ENCODE peak calls at places on chromosome 4, in seven cellular contexts. Q, B, Y, W, S, X and A are unnamed samples. For H3K27me3, the result is how much of the 10 kb centered on the place peaks cover.

GRCh38 chr4:7161721-7162214 is 30.6 kb upstream of the SORCS2 start:
- DNase-seq in Q (peak), B (peak), Y (peak), W (no peak), S (no peak), X (no peak), A (peak)

GRCh38 chr4:54055494-54055893 is 8.9 kb downstream of the CHIC2 start:
- DNase-seq in Q (no peak), B (no peak), Y (no peak), W (no peak), S (no peak), X (no peak), A (no peak)

GRCh38 chr4:101865501-101866062 is 75.1 kb downstream of the BANK1 start:
- DNase-seq in Q (no peak), B (no peak), Y (no peak), W (no peak), S (no peak), X (no peak), A (no peak)

GRCh38 chr4:125979868-125980412 is 665.2 kb downstream of the FAT4 start:
- DNase-seq in Q (no peak), B (no peak), Y (no peak), W (no peak), S (no peak), X (no peak), A (no peak)

GRCh38 chr4:15779336-15779735 is 1.2 kb downstream of the CD38 start:
- DNase-seq in Q (no peak), B (no peak), Y (peak), W (no peak), S (no peak), X (peak), A (peak)

GRCh38 chr4:74394476-74395136 is 29.7 kb downstream of the EREG start:
- DNase-seq in Q (no peak), B (no peak), Y (no peak), W (no peak), S (no peak), X (peak), A (no peak)

GRCh38 chr4:115234405-115235093 is 121.1 kb upstream of the NDST4 start:
- DNase-seq in Q (no peak), B (no peak), Y (no peak), W (no peak), S (no peak), X (no peak), A (no peak)

GRCh38 chr4:143384381-143384994 is 47.8 kb downstream of the GAB1 start:
- DNase-seq in Q (no peak), B (no peak), Y (no peak), W (no peak), S (no peak), X (no peak), A (no peak)

GRCh38 chr4:187480146-187481145 is 515.1 kb upstream of the ZFP42 start:
- DNase-seq in Q (no peak), B (no peak), Y (peak), W (no peak), S (peak), X (no peak), A (no peak)

GRCh38 chr4:147741190-147741788 is 9.4 kb downstream of the ARHGAP10 start:
- DNase-seq in Q (no peak), B (no peak), Y (no peak), W (no peak), S (no peak), X (no peak), A (no peak)

GRCh38 chr4:15031993-15032660 is 29.8 kb downstream of the CPEB2 start:
- DNase-seq in Q (no peak), B (no peak), Y (no peak), W (no peak), S (no peak), X (no peak), A (no peak)

GRCh38 chr4:48746608-48747374 is 33.3 kb downstream of the FRYL start:
- DNase-seq in Q (no peak), B (no peak), Y (no peak), W (no peak), S (peak), X (no peak), A (no peak)

GRCh38 chr4:130563185-130563890 is 1467.4 kb downstream of the C4orf33 start:
- DNase-seq in Q (no peak), B (no peak), Y (peak), W (peak), S (no peak), X (no peak), A (no peak)

GRCh38 chr4:128823025-128823661 is 13.6 kb downstream of the JADE1 start:
- DNase-seq in Q (no peak), B (no peak), Y (no peak), W (no peak), S (no peak), X (no peak), A (no peak)

GRCh38 chr4:13984996-13985780 is 357.7 kb upstream of the BOD1L1 start:
- DNase-seq in Q (no peak), B (no peak), Y (peak), W (no peak), S (no peak), X (no peak), A (no peak)

GRCh38 chr4:75432683-75433082 is 81.5 kb downstream of the RCHY1 start:
- DNase-seq in Q (no peak), B (no peak), Y (no peak), W (no peak), S (no peak), X (no peak), A (no peak)

GRCh38 chr4:56696056-56696455 is 15.0 kb upstream of the HOPX start:
- DNase-seq in Q (no peak), B (no peak), Y (no peak), W (no peak), S (no peak), X (no peak), A (no peak)

GRCh38 chr4:141246243-141246642 is 25.5 kb downstream of the ZNF330 start:
- DNase-seq in Q (no peak), B (no peak), Y (no peak), W (no peak), S (no peak), X (no peak), A (no peak)

GRCh38 chr4:88008624-88009235 is 1.3 kb downstream of the PKD2 start:
- DNase-seq in Q (no peak), B (no peak), Y (no peak), W (no peak), S (no peak), X (no peak), A (no peak)

GRCh38 chr4:172887959-172888358 is 280.7 kb upstream of the GALNT7 start:
- DNase-seq in Q (no peak), B (no peak), Y (no peak), W (no peak), S (no peak), X (no peak), A (no peak)

GRCh38 chr4:41299486-41299885 is 42.8 kb downstream of the UCHL1 start:
- DNase-seq in Q (no peak), B (no peak), Y (no peak), W (no peak), S (no peak), X (no peak), A (no peak)

GRCh38 chr4:165971446-165971845 is 98.4 kb downstream of the TLL1 start:
- DNase-seq in Q (no peak), B (no peak), Y (no peak), W (no peak), S (no peak), X (no peak), A (no peak)

GRCh38 chr4:44961001-44961755 is 234.8 kb upstream of the GNPDA2 start:
- DNase-seq in Q (no peak), B (no peak), Y (no peak), W (no peak), S (no peak), X (no peak), A (no peak)

GRCh38 chr4:2441393-2442174 is 22.8 kb downstream of the CFAP99 start:
- DNase-seq in Q (peak), B (no peak), Y (peak), W (peak), S (no peak), X (peak), A (no peak)

GRCh38 chr4:107999932-108000539 is 10.3 kb downstream of the HADH start:
- DNase-seq in Q (no peak), B (no peak), Y (no peak), W (no peak), S (no peak), X (no peak), A (no peak)

GRCh38 chr4:5969336-5969735 is 48.9 kb downstream of the C4orf50 start:
- DNase-seq in Q (no peak), B (peak), Y (no peak), W (no peak), S (no peak), X (no peak), A (no peak)

GRCh38 chr4:60655356-60655755 is 544.8 kb upstream of the ADGRL3 start:
- DNase-seq in Q (no peak), B (no peak), Y (no peak), W (no peak), S (no peak), X (no peak), A (no peak)

GRCh38 chr4:155769092-155769491 is 10.3 kb downstream of the GUCY1B1 start:
- DNase-seq in Q (no peak), B (no peak), Y (no peak), W (no peak), S (no peak), X (no peak), A (no peak)

GRCh38 chr4:113781439-113782040 is 20.0 kb upstream of the CAMK2D start:
- DNase-seq in Q (no peak), B (no peak), Y (no peak), W (no peak), S (no peak), X (no peak), A (no peak)

DNA sequence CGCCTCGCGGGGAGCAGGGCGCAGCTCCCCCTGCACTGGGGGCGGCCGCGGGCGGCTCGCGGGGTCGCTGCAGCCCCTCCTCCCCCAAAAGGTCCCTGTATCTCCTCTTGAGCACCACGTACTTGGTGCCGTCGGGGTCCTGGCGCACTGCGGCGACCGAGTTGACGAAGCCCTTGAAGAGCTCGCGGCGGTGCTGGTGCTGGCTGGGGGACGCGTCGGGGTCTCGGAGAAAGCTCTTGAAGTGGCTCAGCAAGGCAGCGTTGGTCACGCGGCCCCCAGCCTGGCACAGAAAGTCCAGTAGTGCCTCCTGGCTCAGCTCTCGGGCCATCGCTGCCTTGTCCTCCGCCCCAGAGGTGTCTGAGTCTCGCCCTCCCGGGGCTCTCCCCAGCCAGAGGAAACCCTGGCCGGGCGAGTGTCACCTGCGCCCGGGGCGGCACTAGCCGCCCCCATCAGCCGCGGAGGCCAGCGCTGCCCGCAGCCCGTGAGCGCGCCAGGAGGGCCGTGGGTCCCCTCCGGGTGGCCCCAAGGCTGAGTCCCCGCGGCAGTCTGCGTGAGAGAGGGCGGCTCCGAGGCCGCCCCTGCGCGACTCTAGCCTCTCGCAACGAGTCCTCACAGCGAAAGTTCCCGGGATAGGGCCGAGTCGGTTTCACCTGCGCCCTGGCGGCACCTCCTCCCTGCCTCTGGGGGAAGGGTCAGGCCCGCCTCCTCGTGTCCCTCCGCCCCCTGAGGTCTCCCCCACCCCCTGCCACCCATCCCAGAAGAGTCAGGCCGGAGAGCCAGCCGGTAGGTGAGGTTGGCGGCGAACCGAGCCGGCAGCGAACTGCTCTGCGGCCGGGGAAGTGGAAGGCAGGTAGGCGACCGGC is at the start of gene SOWAHB:
- DNase-seq in Q (no peak), B (peak), Y (peak), W (peak), S (no peak), X (peak), A (no peak)
- TF ChIP-seq POLR2A in Q (no peak), B (no peak), Y (no peak), W (peak), S (no peak), X (peak), A (no peak)

DNA sequence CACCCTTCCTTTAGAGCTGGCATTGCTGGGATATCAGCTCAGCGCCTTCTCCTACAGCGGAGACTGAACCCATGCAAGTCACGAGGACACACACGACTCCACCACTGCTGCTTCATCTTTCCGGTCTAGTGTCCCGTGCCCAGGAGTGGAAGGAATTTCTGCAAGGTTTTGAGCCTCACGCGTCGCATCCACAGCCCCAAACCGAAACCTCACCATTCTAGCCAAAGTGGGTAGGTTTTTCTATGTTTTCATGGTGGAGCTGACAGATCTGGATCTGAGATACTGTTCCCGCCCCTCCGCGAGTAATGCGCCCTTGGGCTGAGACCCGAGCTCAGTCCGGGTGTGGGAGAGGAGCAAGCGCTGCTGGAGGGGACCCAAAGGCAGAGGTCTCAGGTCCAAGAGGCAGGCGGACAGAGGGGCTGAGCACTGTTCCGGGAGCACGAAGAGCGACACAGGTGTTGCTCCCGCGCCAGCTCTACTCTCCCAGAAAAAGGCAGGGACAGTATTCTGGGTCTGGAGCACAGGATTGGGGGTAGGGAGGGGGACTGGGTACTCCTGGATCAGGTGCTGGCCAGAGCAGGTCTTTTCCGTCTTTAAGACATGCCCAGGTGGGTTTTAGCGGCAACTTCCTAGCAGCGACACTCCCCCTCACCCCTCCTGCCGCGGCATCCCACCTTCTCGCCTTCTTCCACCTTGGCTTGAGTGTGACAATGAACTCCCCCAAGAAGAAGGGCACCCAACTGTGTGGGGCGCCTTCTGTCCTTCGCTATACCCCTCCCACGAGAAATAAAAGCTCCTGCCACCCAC is 1.9 kb downstream of the EPHA5 start:
- DNase-seq in Q (peak), B (no peak), Y (peak), W (peak), S (no peak), X (no peak), A (peak)
- H3K27me3 ChIP-seq in Q (under half), B (half or more), Y (under half), W (under half), S (under half), X (half or more), A (under half)

DNA sequence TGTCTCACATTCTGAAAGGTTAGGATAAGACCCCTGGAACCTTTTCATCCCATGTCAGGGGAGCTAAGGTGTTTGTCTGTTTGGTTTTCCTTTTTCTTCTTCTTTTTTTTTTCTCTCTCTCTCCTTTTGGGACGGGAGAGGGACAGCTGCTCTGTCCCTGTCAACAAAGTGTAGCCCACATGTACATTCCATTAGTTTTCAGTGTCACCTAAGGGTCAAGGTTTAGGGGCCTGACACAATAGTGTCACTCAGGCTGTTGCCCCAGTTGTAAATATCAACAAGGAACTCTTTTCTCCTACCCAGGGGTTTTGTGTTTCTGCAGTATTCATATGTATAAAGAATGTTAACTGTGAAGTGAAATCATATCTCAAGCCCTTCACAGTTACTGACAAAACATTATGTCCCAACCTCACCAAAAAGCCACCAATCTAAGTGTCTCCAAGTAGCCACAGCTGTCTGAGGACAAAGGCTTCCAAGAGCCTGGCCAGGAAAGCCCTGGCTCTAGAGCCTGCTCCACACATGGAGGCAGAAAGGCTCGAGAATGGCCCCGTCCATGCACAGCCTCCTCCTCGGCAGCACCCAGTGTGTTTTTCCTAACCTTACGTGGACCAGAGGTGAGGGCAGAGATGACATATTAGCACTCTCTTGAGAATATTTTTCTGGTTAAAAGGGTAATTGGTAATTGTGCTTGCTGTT is 9.4 kb downstream of the IRF2 start:
- DNase-seq in Q (no peak), B (no peak), Y (no peak), W (no peak), S (no peak), X (no peak), A (no peak)
- H3K27ac ChIP-seq in Q (peak), B (no peak), Y (no peak), W (no peak), S (no peak), X (no peak), A (no peak)

DNA sequence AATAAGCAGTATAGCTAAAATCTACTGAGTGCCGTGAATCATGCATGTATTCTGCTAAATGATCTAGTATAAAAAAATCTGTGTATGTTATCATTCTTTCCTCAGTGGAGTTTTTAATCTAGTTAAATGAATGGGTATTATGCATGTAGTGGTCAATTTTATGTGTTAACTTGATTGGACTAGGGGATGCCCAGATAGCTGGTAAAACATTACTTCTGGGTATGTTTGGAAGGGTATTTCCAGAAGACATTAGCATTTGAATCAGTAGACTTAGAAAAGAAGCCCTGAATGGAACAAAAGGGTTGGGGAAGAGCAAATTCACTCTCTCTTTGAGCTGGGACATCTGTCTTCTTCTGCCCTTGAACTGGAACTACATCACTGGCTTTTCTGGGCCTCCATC is 34.5 kb upstream of the SPRY1 start:
- DNase-seq in Q (no peak), B (no peak), Y (no peak), W (no peak), S (no peak), X (no peak), A (no peak)
- TF ChIP-seq POLR2A in Q (no peak), B (no peak), Y (no peak), W (no peak), S (no peak), X (no peak), A (no peak)

DNA sequence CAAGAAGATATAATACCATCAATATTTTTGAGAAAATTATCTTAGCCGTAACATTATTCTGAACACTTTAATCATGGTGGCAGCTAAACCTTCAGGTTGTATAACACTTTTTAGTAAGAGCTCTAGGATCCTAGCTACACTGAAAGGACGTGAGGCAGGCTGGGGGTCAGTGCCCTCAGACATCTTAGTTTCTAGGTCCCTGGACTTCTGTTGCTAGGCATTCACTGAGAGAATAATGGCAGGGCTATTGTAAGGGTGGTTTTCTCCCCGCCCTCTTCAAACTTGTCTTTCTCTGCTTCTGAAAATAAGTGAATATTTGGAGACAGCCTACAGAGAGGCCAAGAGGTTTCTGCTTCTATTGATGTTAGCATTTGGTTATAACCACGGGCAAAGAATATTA is 15.5 kb upstream of the MMRN1 start:
- DNase-seq in Q (no peak), B (no peak), Y (no peak), W (no peak), S (no peak), X (no peak), A (no peak)
- H3K27me3 ChIP-seq in Q (under half), B (under half), Y (under half), W (under half), S (under half), X (under half), A (under half)